ENCODE peak calls at places on chromosome 5, in seven cellular contexts. Q, P, H, V, W, S and A are unnamed samples.

GRCh38 chr5:134477462-134478245 is 47.8 kb upstream of the JADE2 start:
- DNase-seq in H (no peak), V (no peak), S (no peak), P (no peak), W (peak), Q (no peak), A (no peak)

GRCh38 chr5:154038241-154038603 is 488 bp downstream of the FAM114A2 start:
- DNase-seq in V (no peak), P (no peak), S (peak), Q (peak), H (no peak), W (no peak), A (no peak)

GRCh38 chr5:125372694-125373621 is 626.5 kb upstream of the ZNF608 start:
- DNase-seq in P (no peak), W (no peak), H (no peak), S (no peak), Q (no peak), V (peak), A (no peak)

GRCh38 chr5:29852329-29852728 is 1341.2 kb upstream of the CDH6 start:
- DNase-seq in V (no peak), Q (no peak), W (no peak), P (no peak), H (no peak), S (no peak), A (no peak)

GRCh38 chr5:122999947-123000563 is 36.5 kb downstream of the PPIC start:
- DNase-seq in S (peak), P (no peak), Q (peak), H (peak), W (peak), V (no peak), A (no peak)

GRCh38 chr5:168822745-168823281 is 243.6 kb upstream of the PANK3 start:
- DNase-seq in W (no peak), S (no peak), V (peak), H (peak), Q (no peak), P (no peak), A (no peak)

GRCh38 chr5:32217886-32218396 is 43.8 kb upstream of the GOLPH3 start:
- DNase-seq in S (peak), V (peak), Q (no peak), H (peak), W (no peak), P (no peak), A (no peak)

GRCh38 chr5:42799241-42799608 is 12.5 kb downstream of the SELENOP start:
- DNase-seq in V (no peak), S (no peak), P (no peak), W (no peak), Q (no peak), H (no peak), A (no peak)

GRCh38 chr5:42621242-42621641 is 135.4 kb upstream of the CCDC152 start:
- DNase-seq in H (no peak), V (no peak), S (no peak), P (no peak), Q (no peak), W (no peak), A (no peak)

GRCh38 chr5:115541586-115541985 is 3.0 kb downstream of the FEM1C start:
- DNase-seq in V (no peak), W (no peak), S (no peak), H (no peak), P (no peak), Q (no peak), A (no peak)

GRCh38 chr5:132674671-132675506 is 1.1 kb downstream of the IL4 start:
- DNase-seq in W (peak), Q (peak), P (peak), S (no peak), V (peak), H (no peak), A (no peak)

GRCh38 chr5:138568061-138568824 is 7.0 kb downstream of the HSPA9 start:
- DNase-seq in W (no peak), V (no peak), P (no peak), H (no peak), S (no peak), Q (no peak), A (no peak)

GRCh38 chr5:159732220-159732619 is 184.1 kb upstream of the ADRA1B start:
- DNase-seq in W (no peak), P (peak), H (no peak), V (no peak), S (no peak), Q (no peak), A (no peak)

GRCh38 chr5:52864884-52865283 is 77.2 kb downstream of the ITGA1 start:
- DNase-seq in H (no peak), P (no peak), S (no peak), W (peak), Q (no peak), V (no peak), A (no peak)

GRCh38 chr5:128378636-128379035 is 159.4 kb downstream of the FBN2 start:
- DNase-seq in H (no peak), V (no peak), P (no peak), S (no peak), W (no peak), Q (no peak), A (no peak)

GRCh38 chr5:132460835-132461230 is 29.7 kb downstream of the IRF1 start:
- DNase-seq in P (no peak), H (no peak), V (no peak), S (no peak), W (no peak), Q (no peak), A (no peak)

GRCh38 chr5:105954341-105954740 is 1716.4 kb downstream of the EFNA5 start:
- DNase-seq in W (no peak), P (no peak), S (no peak), V (no peak), Q (no peak), H (no peak), A (no peak)

GRCh38 chr5:22341406-22341805 is 511.7 kb downstream of the CDH12 start:
- DNase-seq in V (no peak), Q (no peak), S (no peak), W (no peak), P (no peak), H (no peak), A (no peak)

GRCh38 chr5:80916661-80917060 is 43.5 kb upstream of the RASGRF2 start:
- DNase-seq in W (no peak), H (no peak), V (no peak), P (no peak), S (no peak), Q (no peak), A (no peak)

GRCh38 chr5:67591491-67591890 is 394.9 kb upstream of the CD180 start:
- DNase-seq in H (no peak), Q (no peak), S (no peak), V (no peak), W (no peak), P (no peak), A (no peak)

GRCh38 chr5:156450778-156451177 is 123.8 kb downstream of the SGCD start:
- DNase-seq in V (no peak), Q (no peak), W (no peak), P (no peak), H (no peak), S (no peak), A (no peak)

GRCh38 chr5:170482511-170482910 is 21.3 kb upstream of the KCNIP1 start:
- DNase-seq in W (no peak), P (peak), Q (no peak), V (no peak), S (no peak), H (no peak), A (no peak)

GRCh38 chr5:129541648-129542251 is 81.7 kb downstream of the ADAMTS19 start:
- DNase-seq in H (no peak), S (no peak), P (no peak), Q (no peak), V (peak), W (peak), A (no peak)

GRCh38 chr5:148403344-148403743 is 19.6 kb downstream of the FBXO38 start:
- DNase-seq in H (no peak), S (no peak), Q (no peak), W (no peak), V (no peak), P (no peak), A (no peak)

GRCh38 chr5:125510651-125511050 is 764.2 kb upstream of the ZNF608 start:
- DNase-seq in V (no peak), H (no peak), Q (no peak), W (no peak), S (no peak), P (no peak), A (no peak)

GRCh38 chr5:87944553-87945320 is 323.9 kb downstream of the TMEM161B start:
- DNase-seq in S (no peak), H (no peak), P (no peak), W (no peak), Q (no peak), V (peak), A (no peak)

GRCh38 chr5:32020271-32020670 is 153.8 kb downstream of the GOLPH3 start:
- DNase-seq in S (no peak), V (no peak), H (no peak), P (no peak), Q (no peak), W (no peak), A (no peak)

GRCh38 chr5:168254013-168254693 is 37.3 kb upstream of the WWC1 start:
- DNase-seq in S (no peak), P (no peak), V (no peak), Q (no peak), H (no peak), W (no peak), A (no peak)

GRCh38 chr5:67202830-67203229 is 6.2 kb upstream of the CD180 start:
- DNase-seq in V (no peak), Q (no peak), P (no peak), W (no peak), S (no peak), H (no peak), A (no peak)

GRCh38 chr5:131640043-131640856 is 5.2 kb upstream of the RAPGEF6 start:
- DNase-seq in S (peak), V (no peak), W (no peak), P (no peak), H (no peak), Q (peak), A (no peak)

GRCh38 chr5:122192883-122193496 is 63.6 kb downstream of the ZNF474 start:
- DNase-seq in S (peak), P (no peak), V (peak), H (peak), Q (peak), W (peak), A (no peak)

GRCh38 chr5:29992248-29992647 is 1201.2 kb upstream of the CDH6 start:
- DNase-seq in P (no peak), V (no peak), W (no peak), S (no peak), Q (no peak), H (no peak), A (no peak)

GRCh38 chr5:79567926-79568549 is 44.2 kb upstream of the TENT2 start:
- DNase-seq in Q (no peak), P (peak), H (no peak), W (no peak), S (no peak), V (peak), A (no peak)

GRCh38 chr5:135051399-135051798 is 17.4 kb upstream of the PITX1 start:
- DNase-seq in V (no peak), W (no peak), P (no peak), Q (no peak), S (peak), H (no peak), A (no peak)

GRCh38 chr5:172450861-172451695 is 3.2 kb downstream of the SH3PXD2B start:
- DNase-seq in Q (peak), W (peak), S (peak), V (peak), H (no peak), P (no peak), A (no peak)

GRCh38 chr5:78745985-78746384 is 97.4 kb upstream of the LHFPL2 start:
- DNase-seq in H (no peak), V (no peak), Q (no peak), P (no peak), W (no peak), S (no peak), A (no peak)

GRCh38 chr5:177402271-177403043 is 2.0 kb upstream of the PFN3 start:
- DNase-seq in S (no peak), H (no peak), W (peak), P (no peak), Q (peak), V (peak), A (peak)
- TF ChIP-seq CTCF in S (no peak), H (peak), W (peak), P (peak), Q (peak), V (peak), A (peak)

DNA sequence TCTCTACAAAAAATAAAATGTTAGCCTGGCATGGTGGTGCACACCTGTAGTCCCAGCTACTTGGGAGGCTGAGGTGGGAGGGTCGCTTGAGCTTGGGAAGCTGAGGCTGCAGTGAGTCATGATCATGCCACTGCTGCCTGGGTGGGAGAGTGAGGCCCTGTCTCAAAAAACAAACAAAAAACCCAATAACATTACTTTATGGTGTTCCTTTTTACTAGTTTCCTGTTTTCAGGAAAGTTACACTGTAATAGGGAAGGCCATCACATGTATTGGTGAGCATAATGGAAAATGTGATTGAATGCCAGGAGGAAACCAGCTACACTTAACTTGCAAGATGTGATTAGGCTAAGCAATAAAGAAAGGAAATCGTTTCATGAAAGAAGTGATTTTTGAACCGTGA is 42.7 kb downstream of the SV2C start:
- DNase-seq in P (no peak), H (no peak), W (no peak), S (no peak), V (no peak), Q (no peak), A (no peak)
- TF ChIP-seq CTCF in P (no peak), H (no peak), W (no peak), S (no peak), V (no peak), Q (no peak), A (no peak)

GRCh38 chr5:118698774-118699173 is 289.6 kb downstream of the DTWD2 start:
- DNase-seq in W (no peak), Q (no peak), H (no peak), P (no peak), S (no peak), V (no peak), A (no peak)

GRCh38 chr5:118687671-118688621 is 300.4 kb downstream of the DTWD2 start:
- DNase-seq in S (no peak), V (no peak), Q (no peak), H (no peak), W (no peak), P (no peak), A (no peak)

GRCh38 chr5:118687085-118687484 is 301.3 kb downstream of the DTWD2 start:
- DNase-seq in S (no peak), P (no peak), Q (no peak), H (no peak), W (no peak), V (no peak), A (no peak)

GRCh38 chr5:118692811-118693342 is 295.5 kb downstream of the DTWD2 start:
- DNase-seq in S (no peak), V (peak), H (no peak), P (no peak), Q (no peak), W (no peak), A (no peak)
- TF ChIP-seq CTCF in S (no peak), V (no peak), H (no peak), P (no peak), Q (no peak), W (no peak), A (peak)

GRCh38 chr5:157652377-157652692 is at the start of gene SOX30:
- DNase-seq in P (no peak), W (no peak), Q (no peak), H (no peak), S (no peak), V (no peak), A (no peak)

GRCh38 chr5:157649091-157649490 is 3.1 kb downstream of the SOX30 start:
- DNase-seq in H (no peak), W (no peak), Q (no peak), S (no peak), V (no peak), P (no peak), A (no peak)

GRCh38 chr5:157651011-157651611 is 1.1 kb downstream of the SOX30 start:
- DNase-seq in W (no peak), H (no peak), P (no peak), S (no peak), Q (no peak), V (no peak), A (no peak)

GRCh38 chr5:157648275-157648990 is 3.8 kb downstream of the SOX30 start:
- DNase-seq in W (no peak), S (no peak), V (no peak), Q (no peak), P (no peak), H (no peak), A (no peak)

GRCh38 chr5:157651623-157652376 is 438 bp downstream of the SOX30 start:
- DNase-seq in H (no peak), P (no peak), V (peak), S (no peak), Q (peak), W (no peak), A (no peak)
- TF ChIP-seq CTCF in H (no peak), P (peak), V (peak), S (no peak), Q (peak), W (no peak), A (no peak)

DNA sequence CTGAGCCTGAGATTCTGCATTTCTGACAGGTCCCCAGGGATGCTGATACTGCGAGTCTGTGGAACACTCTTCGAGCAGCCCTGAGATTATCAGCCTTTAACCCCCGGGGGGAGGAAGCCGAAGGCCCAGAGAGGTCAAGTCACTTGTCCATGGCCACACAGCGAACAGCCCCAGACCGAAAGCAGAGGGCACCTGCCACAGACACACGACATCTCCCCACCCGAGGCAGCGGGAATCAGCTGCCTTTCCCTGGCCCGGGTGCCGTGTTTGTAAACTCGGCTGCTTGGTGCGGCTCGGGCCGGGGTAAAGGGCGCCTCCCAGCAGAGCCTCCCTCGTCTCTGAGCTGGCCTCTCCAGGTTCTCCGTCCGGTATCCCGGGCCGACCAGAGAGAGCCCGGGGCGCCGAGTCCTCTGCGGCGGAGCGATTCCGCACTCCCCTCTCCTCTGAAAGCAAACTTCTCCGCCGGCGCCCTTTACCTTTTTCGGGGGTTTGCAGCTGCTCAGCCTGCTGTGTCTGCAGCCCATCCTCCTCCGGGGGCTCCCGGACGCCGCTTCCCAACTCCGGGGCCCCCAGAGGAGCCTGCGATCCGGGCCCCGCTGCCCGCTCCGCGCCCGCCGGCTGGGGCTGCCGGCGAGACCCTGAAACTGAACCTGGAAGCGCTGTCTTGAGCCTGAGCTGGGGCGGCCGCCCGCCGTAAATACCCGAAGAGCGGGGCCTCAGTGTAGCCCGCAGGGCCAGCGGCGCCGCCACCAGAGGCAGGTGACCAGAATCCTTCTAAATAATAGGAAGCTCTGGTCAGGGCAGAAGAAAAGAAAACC is at the start of gene CCDC69:
- DNase-seq in S (peak), P (no peak), Q (peak), V (peak), W (peak), H (peak), A (peak)
- TF ChIP-seq CTCF in S (no peak), P (peak), Q (peak), V (peak), W (peak), H (peak), A (peak)

GRCh38 chr5:103474671-103475070 is 87.9 kb downstream of the NUDT12 start:
- DNase-seq in V (no peak), P (no peak), S (no peak), Q (no peak), H (no peak), W (no peak), A (no peak)
- TF ChIP-seq CTCF in V (no peak), P (no peak), S (no peak), Q (no peak), H (no peak), W (no peak), A (no peak)

GRCh38 chr5:103035701-103036100 is 84.2 kb downstream of the GIN1 start:
- DNase-seq in S (no peak), P (no peak), W (no peak), H (no peak), Q (no peak), V (no peak), A (no peak)

GRCh38 chr5:103037673-103038455 is 82.1 kb downstream of the GIN1 start:
- DNase-seq in S (no peak), W (no peak), H (no peak), P (no peak), Q (no peak), V (peak), A (no peak)

GRCh38 chr5:103036601-103037000 is 83.3 kb downstream of the GIN1 start:
- DNase-seq in S (no peak), V (no peak), Q (no peak), P (no peak), H (no peak), W (no peak), A (no peak)

GRCh38 chr5:103041071-103041676 is 78.8 kb downstream of the GIN1 start:
- DNase-seq in S (peak), Q (peak), W (peak), P (no peak), H (no peak), V (peak), A (no peak)
- TF ChIP-seq CTCF in S (peak), Q (peak), W (peak), P (peak), H (peak), V (peak), A (peak)